ENCODE peak calls at places on chromosomes 13 and 19, in four cellular contexts. F, L, H and U are unnamed samples.

GRCh38 chr19:30085394-30085793 is 143.4 kb downstream of the URI1 start:
- DNase-seq in L (no peak), H (peak; percentile 29), F (no peak), U (peak; percentile 62)

GRCh38 chr13:53612200-53612599 is 583.6 kb downstream of the OLFM4 start:
- DNase-seq in F (no peak), L (no peak), H (no peak), U (no peak)

GRCh38 chr13:31050486-31051400 is 111.0 kb downstream of the HSPH1 start:
- DNase-seq in F (no peak), H (peak; percentile 29), L (peak; percentile 57), U (no peak)

GRCh38 chr19:32199501-32200040 is 145.8 kb upstream of the ZNF507 start:
- DNase-seq in H (no peak), F (no peak), L (no peak), U (peak; percentile 19)

GRCh38 chr13:49652691-49653305 is 24.5 kb downstream of the ARL11 start:
- DNase-seq in L (peak; percentile 10), F (no peak), H (peak; percentile 52), U (peak; percentile 52)

GRCh38 chr19:23415561-23416191 is 20.4 kb upstream of the ZNF91 start:
- DNase-seq in F (no peak), L (no peak), H (no peak), U (peak; percentile 89)

GRCh38 chr13:84821261-84821660 is 939.0 kb upstream of the SLITRK1 start:
- DNase-seq in F (no peak), L (no peak), H (no peak), U (no peak)

GRCh38 chr19:52670046-52670445 is 31.9 kb upstream of the ZNF83 start:
- DNase-seq in L (no peak), H (no peak), F (no peak), U (no peak)

GRCh38 chr19:48319647-48320537 is 5.5 kb upstream of the EMP3 start:
- DNase-seq in H (peak; percentile 73), L (peak; percentile 75), F (no peak), U (peak; percentile 97)

GRCh38 chr13:106533101-106533939 is 2.1 kb downstream of the EFNB2 start:
- DNase-seq in L (peak; percentile 78), F (no peak), H (no peak), U (no peak)

GRCh38 chr13:27820524-27821482 is 28.5 kb downstream of the GSX1 start:
- DNase-seq in H (no peak), F (no peak), L (no peak), U (peak; percentile 71)

GRCh38 chr19:14418743-14419037 is 451 bp downstream of the DDX39A start:
- DNase-seq in F (no peak), H (no peak), L (no peak), U (no peak)

GRCh38 chr13:37617162-37617561 is 18.6 kb upstream of the POSTN start:
- DNase-seq in F (no peak), H (no peak), L (peak; percentile 80), U (no peak)

GRCh38 chr13:99386911-99387788 is 80.0 kb upstream of the GPR183 start:
- DNase-seq in H (peak; percentile 73), F (peak; percentile 66), L (no peak), U (peak; percentile 31)

GRCh38 chr19:53600217-53600616 is 31.6 kb upstream of the DPRX start:
- DNase-seq in H (peak; percentile 2), F (no peak), L (no peak), U (no peak)

GRCh38 chr13:22235285-22235949 is 564.5 kb downstream of the FGF9 start:
- DNase-seq in L (peak; percentile 4), F (no peak), H (no peak), U (no peak)

GRCh38 chr13:66673401-66673800 is 556.7 kb downstream of the PCDH9 start:
- DNase-seq in F (no peak), H (no peak), L (peak; percentile 42), U (no peak)

GRCh38 chr19:19750131-19750841 is 17.4 kb upstream of the ZNF14 start:
- DNase-seq in L (no peak), H (no peak), F (no peak), U (no peak)

GRCh38 chr19:14562660-14563589 is 8.9 kb downstream of the NDUFB7 start:
- DNase-seq in H (no peak), L (no peak), F (no peak), U (no peak)

GRCh38 chr19:2047449-2048103 is 3.5 kb downstream of the MKNK2 start:
- DNase-seq in H (peak; percentile 12), L (no peak), F (no peak), U (no peak)

GRCh38 chr13:19861762-19862161 is 1.7 kb downstream of the ZMYM5 start:
- DNase-seq in H (no peak), F (no peak), L (no peak), U (no peak)

GRCh38 chr13:31442605-31443004 is 242.8 kb downstream of the B3GLCT start:
- DNase-seq in L (no peak), F (no peak), H (no peak), U (no peak)

GRCh38 chr13:26921918-26922317 is 161.3 kb upstream of the GPR12 start:
- DNase-seq in F (no peak), L (no peak), H (no peak), U (no peak)

GRCh38 chr13:77703426-77703825 is 5.9 kb downstream of the SLAIN1 start:
- DNase-seq in H (no peak), L (no peak), F (no peak), U (no peak)

GRCh38 chr13:31697290-31697689 is 42.0 kb upstream of the RXFP2 start:
- DNase-seq in H (no peak), L (no peak), F (no peak), U (no peak)

GRCh38 chr13:49340161-49340560 is 92.4 kb downstream of the CDADC1 start:
- DNase-seq in F (no peak), H (no peak), L (no peak), U (no peak)

GRCh38 chr13:114104626-114105350 is 27.6 kb downstream of the RASA3 start:
- DNase-seq in H (no peak), L (no peak), F (no peak), U (no peak)

GRCh38 chr19:10259162-10259905 is 7.3 kb downstream of the MRPL4 start:
- DNase-seq in L (peak; percentile 85), H (peak; percentile 64), F (no peak), U (peak; percentile 91)

GRCh38 chr19:37078717-37079032 is 442 bp downstream of the ZNF420 start:
- DNase-seq in F (peak; percentile 8), L (no peak), H (no peak), U (no peak)

DNA sequence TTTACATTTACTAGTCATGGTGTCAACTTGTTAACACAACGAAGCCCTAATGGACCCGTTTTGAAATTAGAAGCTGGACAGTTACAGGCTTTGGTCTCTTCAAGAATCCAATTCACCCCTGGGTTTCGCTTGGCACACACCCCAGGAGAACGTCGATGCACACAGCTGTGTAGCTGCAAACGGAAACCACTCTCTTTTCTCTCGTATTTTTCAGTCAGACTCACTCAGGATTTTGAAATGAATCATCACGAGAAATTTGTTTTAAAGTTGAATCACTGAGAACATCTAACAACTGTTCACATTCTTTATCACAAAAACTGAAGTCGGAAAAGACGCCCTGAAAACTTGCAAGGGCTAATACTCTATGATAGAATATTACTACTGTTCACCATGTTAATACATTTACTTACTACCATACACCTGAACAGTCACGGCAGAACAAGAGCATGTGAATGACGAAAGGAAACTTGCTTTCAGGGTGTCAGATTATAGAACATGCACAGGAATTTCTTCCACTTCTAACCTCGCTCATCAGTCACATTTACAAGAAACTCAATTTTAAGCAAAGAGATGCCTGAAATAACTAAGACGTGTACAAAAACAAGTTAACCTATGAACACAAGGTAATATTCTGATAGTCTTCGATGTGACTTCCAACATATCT is 4.7 kb downstream of the PNMA8A start:
- DNase-seq in F (peak; percentile 55), H (no peak), L (peak; percentile 92), U (no peak)
- TF ChIP-seq CHD1 in F (no peak), H (no peak), L (no peak), U (no peak)

DNA sequence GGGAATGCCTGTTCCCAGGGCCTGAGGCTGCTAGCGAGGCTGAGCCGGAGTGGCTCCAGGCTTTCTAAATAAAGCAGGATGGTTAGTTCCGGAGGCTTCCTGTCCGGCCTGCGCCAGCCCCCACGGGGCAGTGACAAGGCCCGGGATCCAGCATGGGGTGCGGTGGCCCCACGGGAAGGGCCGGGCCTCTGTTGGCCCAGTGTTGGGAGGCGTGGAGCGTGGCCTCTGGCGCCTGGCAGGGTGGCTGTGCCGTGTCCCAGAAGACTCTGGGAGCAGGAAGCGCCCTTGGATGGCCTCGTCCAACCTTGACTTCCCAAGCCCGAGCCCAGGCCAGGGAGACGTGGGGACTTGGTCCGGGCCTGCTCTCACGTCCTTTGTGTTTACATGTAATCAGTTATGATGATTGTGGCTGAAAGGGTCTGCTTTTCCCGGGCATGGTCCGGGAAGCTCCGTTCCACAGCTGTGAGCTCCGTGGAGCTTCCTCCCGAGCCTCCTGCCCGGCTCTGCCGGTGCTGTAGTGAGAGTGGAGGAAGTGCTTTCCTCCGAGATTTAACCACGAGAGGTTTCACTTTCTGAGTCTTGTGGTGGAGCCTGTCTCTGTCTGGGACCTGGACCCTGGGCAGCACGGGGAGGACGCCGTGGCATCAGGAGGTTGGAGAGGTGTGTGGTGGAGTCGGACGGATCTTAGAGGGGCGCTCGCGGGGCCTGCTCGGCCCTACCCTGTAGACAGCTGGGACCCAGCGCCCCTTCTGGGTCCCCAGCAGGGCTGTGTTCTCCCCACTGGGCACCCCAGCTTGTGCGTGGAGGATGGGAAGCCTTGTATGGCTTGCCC is 4.6 kb downstream of the GNA11 start:
- DNase-seq in L (peak; percentile 23), H (no peak), F (no peak), U (no peak)
- TF ChIP-seq CHD1 in L (no peak), H (no peak), F (no peak), U (no peak)

GRCh38 chr13:102399791-102400618 is 1.8 kb downstream of the FGF14 start:
- DNase-seq in L (no peak), F (no peak), H (no peak), U (peak; percentile 72)
- TF ChIP-seq CHD1 in L (no peak), F (no peak), H (no peak), U (no peak)

GRCh38 chr13:71602327-71602726 is 264.7 kb downstream of the DACH1 start:
- DNase-seq in F (no peak), L (no peak), H (no peak), U (no peak)
- TF ChIP-seq CHD1 in F (no peak), L (no peak), H (no peak), U (no peak)

DNA sequence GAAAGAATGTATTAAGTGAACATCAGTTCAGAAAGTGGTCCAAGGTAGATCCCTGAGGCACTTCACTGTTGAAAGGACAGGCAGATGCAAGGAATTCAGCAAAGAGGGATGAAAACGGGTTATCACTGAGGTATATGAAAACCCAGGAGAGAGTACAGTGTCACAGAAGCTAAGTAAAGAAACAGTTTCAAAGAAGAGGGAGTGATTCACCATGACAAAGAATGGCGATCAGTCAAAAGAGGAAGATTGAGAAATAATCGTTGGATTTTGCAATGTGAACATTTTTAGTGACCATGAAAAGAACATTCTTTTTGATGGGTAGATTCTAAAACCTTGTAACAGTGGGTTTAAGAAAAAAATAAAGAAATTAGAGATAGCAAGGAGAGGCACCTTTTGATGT is 99.3 kb downstream of the EPSTI1 start:
- DNase-seq in F (no peak), H (no peak), L (peak; percentile 49), U (no peak)
- TF ChIP-seq CHD1 in F (no peak), H (no peak), L (no peak), U (no peak)